ENCODE peak calls at places on chromosomes 6 and 20, in four cellular contexts. R, Z, E and V are unnamed samples.

GRCh38 chr6:55836481-55836880 is 38.9 kb downstream of the BMP5 start:
- DNase-seq in R (no peak), E (no peak), Z (no peak), V (no peak)

GRCh38 chr20:17936791-17937687 is 31.6 kb downstream of the SNX5 start:
- DNase-seq in R (no peak), E (peak), Z (peak), V (no peak)

GRCh38 chr6:152089992-152090391 is 282.5 kb downstream of the ESR1 start:
- DNase-seq in Z (peak), E (peak), R (no peak), V (no peak)

GRCh38 chr6:35228483-35228882 is 14.7 kb downstream of the SCUBE3 start:
- DNase-seq in Z (no peak), E (no peak), R (no peak), V (no peak)

GRCh38 chr6:15595461-15596173 is 67.2 kb downstream of the DTNBP1 start:
- DNase-seq in Z (no peak), R (no peak), E (peak), V (no peak)

GRCh38 chr20:37333848-37334318 is 12.1 kb upstream of the SRC start:
- DNase-seq in R (no peak), E (no peak), Z (no peak), V (no peak)

GRCh38 chr6:14754636-14755513 is 491.0 kb upstream of the JARID2 start:
- DNase-seq in E (no peak), Z (no peak), R (no peak), V (no peak)

GRCh38 chr6:24196198-24196597 is 70.2 kb downstream of the NRSN1 start:
- DNase-seq in E (no peak), Z (no peak), R (no peak), V (no peak)

GRCh38 chr20:52083627-52084232 is 107.8 kb downstream of the ZFP64 start:
- DNase-seq in R (peak), E (peak), Z (peak), V (no peak)

GRCh38 chr6:155647354-155647753 is 191.7 kb upstream of the NOX3 start:
- DNase-seq in Z (no peak), R (no peak), E (no peak), V (no peak)

GRCh38 chr6:46490425-46491200 is 636 bp downstream of the RCAN2 start:
- DNase-seq in E (peak), Z (peak), R (no peak), V (peak)

GRCh38 chr20:23272176-23273029 is 78.2 kb upstream of the NXT1 start:
- DNase-seq in R (no peak), Z (no peak), E (no peak), V (no peak)

GRCh38 chr6:111482236-111482958 is 621 bp downstream of the REV3L start:
- DNase-seq in E (peak), Z (peak), R (no peak), V (peak)

GRCh38 chr20:31698803-31699718 is 23.6 kb downstream of the BCL2L1 start:
- DNase-seq in Z (peak), E (peak), R (peak), V (peak)

DNA sequence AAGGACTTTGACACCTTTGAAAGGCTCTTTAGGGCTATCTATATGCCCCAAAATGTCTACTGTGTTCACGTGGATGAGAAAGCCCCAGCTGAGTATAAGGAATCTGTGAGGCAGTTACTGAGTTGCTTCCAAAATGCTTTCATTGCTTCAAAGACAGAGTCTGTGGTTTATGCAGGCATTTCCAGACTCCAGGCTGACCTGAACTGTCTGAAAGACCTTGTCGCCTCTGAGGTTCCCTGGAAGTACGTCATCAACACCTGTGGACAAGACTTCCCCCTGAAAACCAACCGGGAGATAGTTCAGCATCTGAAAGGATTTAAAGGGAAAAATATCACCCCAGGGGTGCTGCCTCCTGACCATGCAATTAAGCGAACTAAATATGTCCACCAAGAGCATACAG is 65.2 kb downstream of the GCNT2 start:
- DNase-seq in Z (no peak), R (no peak), E (no peak), V (no peak)
- H3K4me3 ChIP-seq in Z (no peak), R (no peak), E (peak), V (no peak)

GRCh38 chr6:79536969-79537747 is at the start of gene LCA5:
- DNase-seq in Z (peak), E (peak), R (peak), V (peak)
- TF ChIP-seq POLR2A in Z (peak), E (no peak), R (peak), V (no peak)

DNA sequence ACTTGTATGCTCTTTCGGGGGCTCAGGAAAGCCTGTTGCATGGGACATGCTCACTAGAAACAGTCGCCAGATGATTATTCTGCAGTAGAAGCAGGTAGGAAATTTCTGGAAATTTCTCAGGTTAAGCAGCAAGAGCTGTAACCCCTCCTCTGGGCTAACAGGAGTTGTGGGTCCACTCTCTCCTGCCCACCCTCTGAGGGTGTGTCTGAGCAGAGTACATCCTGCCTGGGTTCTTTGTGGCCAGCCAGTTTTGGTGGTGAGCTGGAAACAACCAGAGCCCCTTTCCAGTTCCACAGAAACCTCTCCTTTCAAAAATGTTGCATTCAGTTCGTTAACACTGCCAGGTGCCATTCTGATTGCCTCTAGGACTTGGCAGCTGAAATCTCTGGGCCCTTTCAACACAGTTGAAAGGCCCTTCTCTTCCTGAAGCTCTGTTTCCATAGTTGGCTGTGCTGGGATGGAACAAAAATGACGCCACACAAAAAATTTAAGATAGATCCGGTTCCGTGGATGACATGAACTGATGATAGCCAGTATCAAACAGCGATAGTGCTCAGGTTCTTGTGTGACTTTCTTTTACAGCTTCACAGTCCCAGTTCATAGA is 38.5 kb downstream of the PLCG1 start:
- DNase-seq in E (no peak), R (no peak), Z (no peak), V (no peak)
- H3K27ac ChIP-seq in E (peak), R (no peak), Z (peak), V (peak)

DNA sequence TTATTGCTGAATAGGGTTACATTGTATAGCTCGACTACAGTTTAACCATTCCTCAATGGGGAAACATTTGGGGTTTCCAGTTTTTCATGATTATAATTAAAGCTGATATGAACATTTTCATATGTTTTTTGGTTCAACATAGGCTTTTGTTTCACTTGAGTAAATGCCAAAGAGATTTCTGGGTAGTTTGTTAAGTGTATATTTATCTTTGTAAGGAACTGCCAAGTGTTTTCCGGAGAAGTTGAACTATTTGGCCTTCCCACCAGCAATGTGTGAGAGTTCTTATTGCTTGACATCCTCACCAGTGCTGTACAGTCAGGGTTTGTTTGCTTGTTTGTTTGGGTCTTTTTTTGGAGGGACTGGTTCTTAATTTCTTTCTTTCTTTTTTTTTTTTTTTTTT is 83.7 kb upstream of the RALY start:
- DNase-seq in Z (no peak), E (no peak), R (no peak), V (no peak)
- H3K4me3 ChIP-seq in Z (no peak), E (no peak), R (no peak), V (no peak)

GRCh38 chr6:26520840-26521484 is 17.2 kb upstream of the HMGN4 start:
- DNase-seq in E (peak), Z (peak), R (peak), V (peak)
- TF ChIP-seq POLR2A in E (no peak), Z (no peak), R (no peak), V (no peak)

GRCh38 chr6:17556014-17556413 is 44.1 kb upstream of the FAM8A1 start:
- DNase-seq in Z (no peak), E (no peak), R (no peak), V (no peak)
- H3K27ac ChIP-seq in Z (no peak), E (no peak), R (no peak), V (no peak)